ENCODE peak calls at places on chromosomes 4 and X, in four cellular contexts. Z, A, H and M are unnamed samples.

GRCh38 chrX:151416521-151417048 is 19.6 kb downstream of the VMA21 start:
- DNase-seq in Z (no peak), A (no peak), H (no peak), M (no peak)

GRCh38 chr4:88062843-88063242 is 55.4 kb downstream of the PKD2 start:
- DNase-seq in Z (no peak), H (no peak), A (no peak), M (no peak)

GRCh38 chrX:154516655-154517100 is 646 bp upstream of the FAM3A start:
- DNase-seq in H (peak), A (no peak), Z (peak), M (no peak)

GRCh38 chr4:1086011-1086410 is 27.4 kb downstream of the RNF212 start:
- DNase-seq in H (no peak), Z (no peak), A (no peak), M (no peak)

GRCh38 chr4:68748181-68748981 is 67.4 kb upstream of the UGT2B10 start:
- DNase-seq in H (no peak), Z (no peak), A (no peak), M (peak)

GRCh38 chrX:17361620-17362019 is 13.4 kb upstream of the NHS start:
- DNase-seq in Z (peak), A (no peak), H (no peak), M (no peak)

GRCh38 chrX:2894885-2895292 is 34.2 kb downstream of the ARSD start:
- DNase-seq in H (no peak), Z (no peak), A (no peak), M (no peak)

GRCh38 chr4:140790765-140791164 is 34.6 kb upstream of the TBC1D9 start:
- DNase-seq in H (peak), Z (no peak), A (no peak), M (no peak)

GRCh38 chr4:153241970-153242847 is 38.0 kb downstream of the TRIM2 start:
- DNase-seq in H (no peak), Z (peak), A (no peak), M (no peak)

GRCh38 chr4:137852326-137852725 is 320.0 kb upstream of the PCDH18 start:
- DNase-seq in H (no peak), A (no peak), Z (no peak), M (no peak)

GRCh38 chr4:27318740-27319139 is 458.1 kb downstream of the STIM2 start:
- DNase-seq in A (no peak), H (peak), Z (peak), M (no peak)

GRCh38 chr4:15870079-15870478 is 68.5 kb downstream of the FGFBP1 start:
- DNase-seq in H (no peak), Z (no peak), A (no peak), M (no peak)

GRCh38 chr4:8639777-8640720 is 47.5 kb downstream of the CPZ start:
- DNase-seq in Z (no peak), H (no peak), A (no peak), M (no peak)

GRCh38 chrX:124194209-124194608 is 138.3 kb upstream of the TEX13D start:
- DNase-seq in A (no peak), Z (no peak), H (no peak), M (no peak)

GRCh38 chr4:118124977-118125376 is 90.7 kb downstream of the NDST3 start:
- DNase-seq in A (no peak), H (no peak), Z (no peak), M (no peak)

GRCh38 chr4:29073571-29073970 is 1646.6 kb upstream of the PCDH7 start:
- DNase-seq in A (no peak), Z (no peak), H (no peak), M (no peak)

GRCh38 chr4:168651864-168652263 is 155.0 kb downstream of the PALLD start:
- DNase-seq in A (no peak), H (no peak), Z (no peak), M (no peak)

GRCh38 chr4:158722917-158723793 is at the start of gene PPID:
- DNase-seq in H (peak), Z (peak), A (peak), M (peak)

GRCh38 chrX:133749370-133749769 is 236.0 kb downstream of the GPC3 start:
- DNase-seq in Z (peak), H (no peak), A (no peak), M (no peak)

GRCh38 chr4:118288097-118288496 is 64.7 kb downstream of the PRSS12 start:
- DNase-seq in Z (no peak), H (no peak), A (no peak), M (no peak)

GRCh38 chr4:7505116-7505900 is 70.6 kb upstream of the PSAPL1 start:
- DNase-seq in Z (no peak), A (no peak), H (no peak), M (no peak)

GRCh38 chrX:320126-320783 is 1.7 kb upstream of the GTPBP6 start:
- DNase-seq in H (no peak), Z (no peak), A (no peak), M (peak)

GRCh38 chrX:102950908-102951866 is 14.1 kb downstream of the RAB40AL start:
- DNase-seq in Z (peak), A (no peak), H (peak), M (no peak)

GRCh38 chrX:123476636-123477219 is 256.1 kb downstream of the THOC2 start:
- DNase-seq in Z (no peak), A (no peak), H (no peak), M (no peak)

GRCh38 chr4:186095406-186095805 is 9.1 kb upstream of the FAM149A start:
- DNase-seq in A (no peak), H (no peak), Z (no peak), M (peak)

GRCh38 chrX:129480889-129481288 is 42.4 kb downstream of the SMARCA1 start:
- DNase-seq in H (no peak), Z (no peak), A (no peak), M (no peak)

GRCh38 chr4:114318309-114318708 is 280.3 kb upstream of the UGT8 start:
- DNase-seq in Z (no peak), A (peak), H (no peak), M (no peak)

GRCh38 chrX:17298564-17298963 is 76.4 kb upstream of the NHS start:
- DNase-seq in Z (no peak), H (no peak), A (no peak), M (no peak)

GRCh38 chr4:105630670-105631655 is 77.5 kb downstream of the INTS12 start:
- DNase-seq in Z (no peak), H (no peak), A (no peak), M (no peak)

GRCh38 chr4:128310266-128310697 is 22.7 kb upstream of the PGRMC2 start:
- DNase-seq in H (no peak), A (no peak), Z (peak), M (peak)

GRCh38 chrX:24260827-24261550 is 52.9 kb downstream of the SUPT20HL2 start:
- DNase-seq in H (peak), Z (no peak), A (no peak), M (no peak)

GRCh38 chrX:10415704-10416001 is 204.7 kb downstream of the MID1 start:
- DNase-seq in Z (no peak), H (no peak), A (no peak), M (no peak)

GRCh38 chrX:73446831-73447230 is at the start of gene CDX4:
- DNase-seq in H (no peak), A (no peak), Z (peak), M (no peak)

GRCh38 chrX:6904178-6904577 is 243.3 kb upstream of the STS start:
- DNase-seq in A (no peak), Z (no peak), H (no peak), M (no peak)